ENCODE peak calls at places on chromosomes 7 and 10, in six cellular contexts. B is fibroblast of villous mesenchyme, C is aorta, Q is EL, V is H7, O is Calu3. E is an unnamed sample.

GRCh38 chr10:127159648-127160245 is 36.6 kb downstream of the INSYN2A start:
- DNase-seq in B (peak; percentile 73), C (no peak), Q (no peak), V (no peak), O (no peak), E (no peak)

GRCh38 chr7:522071-522937 is 2.7 kb upstream of the PDGFA start:
- DNase-seq in B (peak; percentile 78), C (no peak), Q (peak; percentile 32), V (peak; percentile 89), O (peak; percentile 72), E (no peak)

GRCh38 chr10:86178401-86179142 is 188.0 kb downstream of the GRID1 start:
- DNase-seq in B (no peak), C (peak; percentile 57), Q (peak; percentile 6), V (peak; percentile 92), O (peak; percentile 49), E (peak; percentile 11)

GRCh38 chr10:88012627-88013026 is 149.2 kb downstream of the PTEN start:
- DNase-seq in B (peak; percentile 15), C (no peak), Q (no peak), V (no peak), O (no peak), E (no peak)

GRCh38 chr7:44287488-44288380 is 37.7 kb downstream of the CAMK2B start:
- DNase-seq in B (no peak), C (peak; percentile 62), Q (no peak), V (peak; percentile 43), O (no peak), E (peak; percentile 8)

GRCh38 chr10:99125879-99126278 is 109.8 kb downstream of the HPSE2 start:
- DNase-seq in B (no peak), C (no peak), Q (no peak), V (no peak), O (no peak), E (no peak)

GRCh38 chr10:17228081-17229015 is at the start of gene VIM:
- DNase-seq in B (peak; percentile 95), C (peak; percentile 98), Q (peak; percentile 99), V (peak; percentile 84), O (peak; percentile 90), E (peak; percentile 97)

GRCh38 chr10:131354380-131354779 is 42.9 kb upstream of the TCERG1L start:
- DNase-seq in B (no peak), C (no peak), Q (no peak), V (peak; percentile 57), O (no peak), E (no peak)

GRCh38 chr10:108789911-108790310 is 1133.4 kb downstream of the XPNPEP1 start:
- DNase-seq in B (no peak), C (no peak), Q (peak; percentile 76), V (no peak), O (no peak), E (no peak)

GRCh38 chr10:48582970-48583369 is 21.9 kb downstream of the ARHGAP22 start:
- DNase-seq in B (no peak), C (no peak), Q (no peak), V (no peak), O (no peak), E (peak; percentile 38)

GRCh38 chr10:74056081-74056818 is 58.3 kb downstream of the VCL start:
- DNase-seq in B (peak; percentile 87), C (no peak), Q (peak; percentile 83), V (no peak), O (peak; percentile 53), E (no peak)

GRCh38 chr7:6691609-6692106 is 15.1 kb downstream of the ZNF12 start:
- DNase-seq in B (peak; percentile 24), C (no peak), Q (no peak), V (no peak), O (no peak), E (no peak)

GRCh38 chr10:119997429-119997828 is 104.9 kb downstream of the SEC23IP start:
- DNase-seq in B (no peak), C (no peak), Q (no peak), V (no peak), O (no peak), E (no peak)

GRCh38 chr10:16597656-16598055 is 76.0 kb upstream of the C1QL3 start:
- DNase-seq in B (peak; percentile 58), C (no peak), Q (no peak), V (no peak), O (no peak), E (no peak)

GRCh38 chr10:8042864-8043568 is 11.5 kb upstream of the GATA3 start:
- DNase-seq in B (no peak), C (peak; percentile 65), Q (no peak), V (peak; percentile 79), O (no peak), E (no peak)

GRCh38 chr10:132862485-132863420 is 76.8 kb upstream of the NKX6-2 start:
- DNase-seq in B (no peak), C (peak; percentile 60), Q (no peak), V (peak; percentile 79), O (no peak), E (no peak)

GRCh38 chr10:32065871-32066270 is 9.6 kb upstream of the KIF5B start:
- DNase-seq in B (peak; percentile 66), C (no peak), Q (peak; percentile 78), V (no peak), O (no peak), E (no peak)

GRCh38 chr10:84314269-84314668 is 14.1 kb upstream of the CCSER2 start:
- DNase-seq in B (no peak), C (no peak), Q (no peak), V (no peak), O (no peak), E (no peak)

GRCh38 chr10:35910234-35910633 is 268.1 kb upstream of the FZD8 start:
- DNase-seq in B (peak; percentile 94), C (no peak), Q (peak; percentile 87), V (no peak), O (no peak), E (no peak)

GRCh38 chr10:6365384-6365783 is 162.7 kb downstream of the PFKFB3 start:
- DNase-seq in B (peak; percentile 32), C (no peak), Q (no peak), V (no peak), O (no peak), E (no peak)

GRCh38 chr7:100768784-100769183 is 35.4 kb downstream of the ZAN start:
- DNase-seq in B (no peak), C (no peak), Q (no peak), V (no peak), O (no peak), E (no peak)

GRCh38 chr7:43844257-43844656 is 25.1 kb downstream of the MRPS24 start:
- DNase-seq in B (no peak), C (no peak), Q (no peak), V (no peak), O (no peak), E (no peak)

GRCh38 chr7:129456421-129456820 is 22.2 kb downstream of the STRIP2 start:
- DNase-seq in B (no peak), C (no peak), Q (no peak), V (no peak), O (no peak), E (no peak)

GRCh38 chr10:133276435-133277201 is at the start of gene ADAM8:
- DNase-seq in B (no peak), C (no peak), Q (no peak), V (peak; percentile 100), O (peak; percentile 74), E (no peak)

GRCh38 chr10:21092683-21093524 is 195.8 kb upstream of the NEBL start:
- DNase-seq in B (no peak), C (no peak), Q (no peak), V (no peak), O (no peak), E (no peak)

GRCh38 chr10:132113206-132113605 is 47.5 kb downstream of the JAKMIP3 start:
- DNase-seq in B (no peak), C (no peak), Q (no peak), V (no peak), O (no peak), E (no peak)

GRCh38 chr7:141225916-141226618 is 152.2 kb downstream of the TMEM178B start:
- DNase-seq in B (no peak), C (no peak), Q (no peak), V (no peak), O (no peak), E (no peak)

GRCh38 chr7:122394512-122394911 is 90.0 kb upstream of the FEZF1 start:
- DNase-seq in B (no peak), C (no peak), Q (no peak), V (no peak), O (no peak), E (no peak)

GRCh38 chr7:18402488-18403183 is 92.9 kb upstream of the HDAC9 start:
- DNase-seq in B (peak; percentile 90), C (no peak), Q (peak; percentile 80), V (no peak), O (peak; percentile 24), E (no peak)

GRCh38 chr7:27641576-27642230 is 21.0 kb downstream of the HIBADH start:
- DNase-seq in B (peak; percentile 16), C (no peak), Q (peak; percentile 61), V (no peak), O (peak; percentile 31), E (no peak)